ENCODE peak calls at places on chromosomes 13 and 19, in four cellular contexts. U is A549, Y is breast epithelium, H is IMR-90. Z is an unnamed sample.

GRCh38 chr19:44141191-44142013 is at the start of gene ZNF234:
- DNase-seq in U (peak), Y (peak), H (peak), Z (peak)

GRCh38 chr13:21124853-21125252 is 51.5 kb downstream of the SKA3 start:
- DNase-seq in U (no peak), Y (no peak), H (peak), Z (no peak)

GRCh38 chr19:13207237-13208130 is 57.3 kb downstream of the IER2 start:
- DNase-seq in U (no peak), Y (no peak), H (no peak), Z (no peak)

GRCh38 chr19:50705422-50706019 is 14.1 kb downstream of the SHANK1 start:
- DNase-seq in U (peak), Y (no peak), H (peak), Z (peak)

GRCh38 chr13:100521912-100522490 is 66.6 kb downstream of the GGACT start:
- DNase-seq in U (no peak), Y (no peak), H (no peak), Z (no peak)

GRCh38 chr13:23378009-23378632 is 55.4 kb downstream of the SACS start:
- DNase-seq in U (peak), Y (no peak), H (peak), Z (no peak)

GRCh38 chr13:106507560-106508274 is 27.7 kb downstream of the EFNB2 start:
- DNase-seq in U (no peak), Y (no peak), H (peak), Z (peak)

GRCh38 chr13:107329991-107330390 is 762.1 kb upstream of the ARGLU1 start:
- DNase-seq in U (no peak), Y (no peak), H (peak), Z (no peak)

GRCh38 chr13:112457485-112457884 is 81.3 kb downstream of the SPACA7 start:
- DNase-seq in U (no peak), Y (no peak), H (no peak), Z (no peak)

GRCh38 chr13:29654807-29655547 is 59.5 kb upstream of the SLC7A1 start:
- DNase-seq in U (no peak), Y (no peak), H (peak), Z (no peak)

GRCh38 chr19:36097036-36097435 is 13.9 kb upstream of the OVOL3 start:
- DNase-seq in U (no peak), Y (no peak), H (no peak), Z (no peak)

GRCh38 chr19:49362926-49363264 is 679 bp upstream of the TEAD2 start:
- DNase-seq in U (no peak), Y (no peak), H (peak), Z (no peak)

GRCh38 chr19:47537493-47537892 is 22.6 kb upstream of the NAPA start:
- DNase-seq in U (no peak), Y (no peak), H (no peak), Z (no peak)

GRCh38 chr19:43914051-43914450 is 21.0 kb downstream of the ZNF45 start:
- DNase-seq in U (no peak), Y (no peak), H (no peak), Z (peak)

GRCh38 chr19:49071860-49072547 is 495 bp downstream of the KCNA7 start:
- DNase-seq in U (no peak), Y (no peak), H (no peak), Z (no peak)

GRCh38 chr19:2462635-2463421 is 6.1 kb upstream of the LMNB2 start:
- DNase-seq in U (no peak), Y (peak), H (peak), Z (no peak)

GRCh38 chr19:48461651-48461981 is 6.2 kb downstream of the KCNJ14 start:
- DNase-seq in U (no peak), Y (no peak), H (no peak), Z (no peak)

GRCh38 chr19:31383553-31383952 is 34.3 kb upstream of the TSHZ3 start:
- DNase-seq in U (no peak), Y (no peak), H (no peak), Z (no peak)

GRCh38 chr13:76861859-76862258 is 24.3 kb downstream of the KCTD12 start:
- DNase-seq in U (no peak), Y (no peak), H (no peak), Z (no peak)

GRCh38 chr19:542173-542866 is 1.5 kb upstream of the GZMM start:
- DNase-seq in U (no peak), Y (no peak), H (no peak), Z (no peak)

GRCh38 chr19:2917275-2918184 is 16.8 kb downstream of the ZNF57 start:
- DNase-seq in U (no peak), Y (no peak), H (no peak), Z (no peak)

GRCh38 chr19:23286477-23286876 is 36.3 kb upstream of the ZNF724 start:
- DNase-seq in U (no peak), Y (no peak), H (no peak), Z (peak)

GRCh38 chr19:15114153-15114540 is 6.9 kb downstream of the SYDE1 start:
- DNase-seq in U (no peak), Y (no peak), H (peak), Z (no peak)

GRCh38 chr13:35857769-35858168 is 273.4 kb downstream of the DCLK1 start:
- DNase-seq in U (no peak), Y (no peak), H (peak), Z (no peak)

GRCh38 chr19:18436651-18437478 is 1.1 kb downstream of the ISYNA1 start:
- DNase-seq in U (peak), Y (no peak), H (peak), Z (peak)

GRCh38 chr13:101755228-101755887 is 302.9 kb downstream of the ITGBL1 start:
- DNase-seq in U (no peak), Y (no peak), H (no peak), Z (peak)

GRCh38 chr13:41694902-41695301 is 237.6 kb downstream of the RGCC start:
- DNase-seq in U (peak), Y (no peak), H (peak), Z (no peak)

GRCh38 chr19:43784981-43785808 is 4.4 kb upstream of the KCNN4 start:
- DNase-seq in U (peak), Y (no peak), H (peak), Z (peak)

GRCh38 chr19:51325161-51325979 is 13.9 kb downstream of the IGLON5 start:
- DNase-seq in U (no peak), Y (no peak), H (no peak), Z (no peak)

GRCh38 chr13:30679483-30680330 is 55.6 kb upstream of the ALOX5AP start:
- DNase-seq in U (peak), Y (no peak), H (peak), Z (no peak)

GRCh38 chr19:55633866-55634265 is 6.9 kb upstream of the ZNF580 start:
- DNase-seq in U (no peak), Y (no peak), H (no peak), Z (no peak)

GRCh38 chr19:45306522-45307027 is 16.1 kb downstream of the CKM start:
- DNase-seq in U (no peak), Y (no peak), H (no peak), Z (no peak)

DNA sequence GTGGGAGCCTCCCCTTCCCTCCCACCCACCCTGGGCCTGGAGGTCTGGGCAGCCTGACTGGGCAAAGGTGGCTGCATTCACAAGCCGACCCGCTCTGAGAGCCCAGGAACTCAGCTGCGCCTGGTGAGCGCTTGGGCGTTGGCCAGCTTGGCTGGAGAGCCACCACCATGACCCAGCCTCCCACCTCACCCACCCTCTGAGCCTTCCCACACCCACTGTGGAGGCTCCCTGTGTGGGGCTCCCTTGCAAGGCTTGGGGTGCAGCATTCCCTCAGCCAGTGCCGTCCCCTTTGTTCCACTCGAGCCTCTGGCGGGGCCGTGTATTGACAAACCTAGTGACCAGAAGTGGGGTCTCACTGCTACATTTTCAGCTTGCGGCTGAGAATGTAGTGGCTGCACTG is 15.0 kb upstream of the QTRT1 start:
- DNase-seq in U (no peak), Y (no peak), H (no peak), Z (no peak)
- TF ChIP-seq POLR2A in U (no peak), Y (no peak), H (no peak), Z (no peak)

GRCh38 chr19:10500247-10500592 is 2.9 kb downstream of the KEAP1 start:
- DNase-seq in U (no peak), Y (no peak), H (no peak), Z (no peak)

GRCh38 chr19:10499550-10500246 is 3.5 kb downstream of the KEAP1 start:
- DNase-seq in U (no peak), Y (no peak), H (no peak), Z (no peak)

GRCh38 chr19:10502524-10503001 is 593 bp downstream of the KEAP1 start:
- DNase-seq in U (peak), Y (peak), H (peak), Z (peak)

GRCh38 chr19:10503002-10503789 is at the start of gene KEAP1:
- DNase-seq in U (peak), Y (no peak), H (no peak), Z (peak)

DNA sequence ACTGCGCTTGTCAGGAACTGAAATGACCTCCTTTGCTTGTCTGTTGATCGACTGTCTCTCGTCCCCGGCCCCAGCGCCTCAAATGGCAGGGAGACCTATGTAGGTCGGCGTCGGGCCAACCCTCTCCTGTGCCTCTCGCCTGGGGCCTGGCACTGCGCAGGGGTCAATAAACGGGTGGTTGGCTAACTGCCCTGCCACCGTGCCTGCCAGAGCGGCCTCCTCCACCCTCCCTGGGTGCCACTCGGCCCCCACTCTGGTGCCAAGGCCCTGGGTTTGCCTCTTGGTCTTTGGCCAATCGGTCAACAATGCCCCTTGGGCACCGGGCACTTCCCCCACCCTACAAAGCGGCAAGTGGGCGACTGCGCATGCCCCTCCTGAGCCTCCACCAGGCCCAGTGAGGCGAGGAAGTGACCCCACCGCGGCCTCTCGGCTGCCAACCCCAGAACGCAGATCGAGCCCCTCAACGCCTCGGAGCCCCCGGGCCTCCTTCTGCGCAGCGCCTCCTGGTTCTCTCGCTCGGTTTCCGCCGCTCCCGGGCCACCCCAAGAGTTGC is 1.1 kb downstream of the KEAP1 start:
- DNase-seq in U (peak), Y (peak), H (peak), Z (peak)
- TF ChIP-seq POLR2A in U (no peak), Y (peak), H (no peak), Z (no peak)

GRCh38 chr19:39469036-39469435 is 11.6 kb upstream of the TIMM50 start:
- DNase-seq in U (no peak), Y (no peak), H (no peak), Z (no peak)

GRCh38 chr19:39470724-39471339 is 9.8 kb upstream of the TIMM50 start:
- DNase-seq in U (no peak), Y (no peak), H (peak), Z (no peak)

GRCh38 chr19:39469567-39469966 is 11.1 kb upstream of the TIMM50 start:
- DNase-seq in U (no peak), Y (no peak), H (no peak), Z (no peak)

GRCh38 chr19:39465956-39466747 is 14.5 kb upstream of the TIMM50 start:
- DNase-seq in U (no peak), Y (no peak), H (no peak), Z (no peak)

DNA sequence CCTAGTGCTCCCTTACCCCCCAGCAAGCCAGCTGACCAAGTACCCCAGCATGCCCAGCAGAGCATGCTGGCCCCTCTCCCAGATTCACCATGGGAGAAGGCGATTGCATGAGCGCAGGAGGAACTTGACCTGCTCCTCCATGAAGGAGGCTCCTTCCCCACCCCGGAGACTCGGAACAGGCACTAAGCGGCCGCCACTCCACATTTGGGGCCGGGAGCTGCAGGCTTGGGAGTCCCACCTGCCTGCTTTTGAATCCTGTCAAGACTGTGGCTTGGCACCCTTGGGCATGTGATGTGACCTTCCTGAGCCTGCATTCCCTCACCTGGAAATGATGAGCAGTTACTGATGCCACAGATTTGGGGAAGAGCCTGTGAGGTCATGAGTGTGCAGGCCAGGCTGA is 12.7 kb upstream of the TIMM50 start:
- DNase-seq in U (no peak), Y (no peak), H (no peak), Z (no peak)
- TF ChIP-seq POLR2A in U (no peak), Y (no peak), H (no peak), Z (no peak)

DNA sequence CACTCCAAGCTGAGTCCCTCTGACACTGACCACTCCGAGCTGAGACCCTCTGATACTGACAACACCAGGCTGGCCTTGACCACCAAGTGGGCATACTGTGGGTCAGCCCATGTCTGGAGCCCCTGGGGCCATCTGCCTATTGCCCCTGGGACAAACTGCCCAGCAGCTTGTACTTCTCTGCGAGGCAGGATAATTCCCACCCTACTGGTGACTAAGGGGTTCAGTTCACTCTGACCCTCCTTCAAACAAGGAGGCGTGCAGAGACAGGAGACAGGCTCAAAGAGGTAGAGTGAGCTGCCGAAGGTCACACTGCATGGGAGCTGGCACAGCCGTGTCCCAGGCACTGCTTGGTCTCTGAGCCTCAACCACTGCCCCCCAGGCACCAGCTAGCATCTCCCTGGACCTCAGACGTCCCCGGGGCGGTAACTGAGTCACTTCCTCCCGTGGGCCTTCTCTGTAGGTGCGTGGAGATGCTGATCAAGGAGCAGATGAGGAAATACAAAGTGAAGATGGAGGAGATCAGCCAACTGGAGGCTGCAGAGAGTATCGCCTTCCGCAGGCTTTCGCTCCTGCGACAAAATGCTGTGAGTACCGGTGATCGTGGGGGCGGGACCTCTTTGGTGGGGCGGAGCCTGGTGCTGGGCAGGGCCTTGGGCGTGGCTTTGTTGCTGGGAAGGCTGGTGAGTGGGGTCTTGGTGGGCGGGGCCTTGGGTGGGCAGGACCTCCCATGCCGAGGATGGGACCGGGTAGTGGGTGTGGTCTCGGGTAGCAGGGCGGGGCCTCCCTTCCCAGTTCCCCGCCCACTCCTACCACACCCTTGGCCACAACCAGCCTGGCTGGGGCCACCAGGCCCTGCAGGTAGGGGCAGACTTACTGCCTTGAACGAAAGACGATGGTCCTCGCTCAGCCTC is 5.8 kb upstream of the USE1 start:
- DNase-seq in U (peak), Y (no peak), H (peak), Z (peak)
- TF ChIP-seq POLR2A in U (no peak), Y (no peak), H (no peak), Z (no peak)

DNA sequence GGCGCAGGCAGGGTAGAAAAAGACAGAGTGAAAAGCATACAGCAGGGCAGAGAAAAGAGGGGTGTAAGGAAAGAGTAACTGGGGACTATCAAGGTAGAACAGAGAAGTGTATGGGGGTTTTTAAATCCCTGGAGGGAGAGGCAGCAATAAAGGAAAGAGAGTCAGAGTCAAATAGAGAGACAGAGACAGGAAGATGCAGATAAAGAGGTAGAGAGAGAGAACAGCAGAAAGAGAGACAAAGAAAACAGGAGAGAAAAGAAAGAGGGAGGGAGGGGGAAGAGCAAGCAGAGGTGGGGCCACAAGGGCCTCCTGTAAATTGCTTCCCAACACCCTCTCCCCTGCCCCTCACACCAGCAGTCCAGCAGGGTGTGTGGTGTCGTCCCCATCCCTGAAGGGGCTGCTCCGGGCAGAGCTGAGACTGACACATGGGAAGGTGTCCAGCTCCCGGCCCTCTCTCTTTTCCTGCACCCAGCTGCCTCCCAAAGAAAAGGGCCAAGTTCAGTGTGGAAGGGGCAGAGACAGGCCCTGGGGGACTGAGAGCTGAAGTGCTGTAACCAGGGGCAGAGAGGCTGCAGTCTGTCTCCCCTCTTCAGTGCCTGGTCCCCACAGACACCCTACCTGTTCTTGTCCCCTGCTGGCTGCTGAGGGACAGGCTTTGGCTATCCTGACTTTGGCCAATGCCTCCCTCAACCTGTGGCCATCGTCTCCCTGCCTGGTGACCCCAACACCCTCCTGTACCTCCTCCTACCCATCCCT is 17.4 kb upstream of the POU2F2 start:
- DNase-seq in U (no peak), Y (no peak), H (no peak), Z (no peak)
- TF ChIP-seq POLR2A in U (no peak), Y (no peak), H (no peak), Z (no peak)

GRCh38 chr19:4066176-4066606 is 508 bp downstream of the ZBTB7A start:
- DNase-seq in U (no peak), Y (no peak), H (no peak), Z (no peak)

GRCh38 chr19:4064073-4064550 is 2.6 kb downstream of the ZBTB7A start:
- DNase-seq in U (no peak), Y (no peak), H (peak), Z (no peak)

GRCh38 chr19:4065430-4066175 is 1.1 kb downstream of the ZBTB7A start:
- DNase-seq in U (peak), Y (peak), H (peak), Z (peak)

GRCh38 chr19:4063369-4064072 is 3.2 kb downstream of the ZBTB7A start:
- DNase-seq in U (no peak), Y (no peak), H (no peak), Z (no peak)

GRCh38 chr19:4064551-4065260 is 2.0 kb downstream of the ZBTB7A start:
- DNase-seq in U (no peak), Y (no peak), H (no peak), Z (no peak)
- TF ChIP-seq POLR2A in U (no peak), Y (no peak), H (no peak), Z (no peak)

GRCh38 chr13:33763021-33763420 is 54.9 kb upstream of the RFC3 start:
- DNase-seq in U (no peak), Y (no peak), H (no peak), Z (no peak)
- TF ChIP-seq POLR2A in U (no peak), Y (no peak), H (no peak), Z (no peak)

Z was measured in erythroblast.